ENCODE peak calls at places on chromosomes 13 and 19, in four cellular contexts. J is A549, O is GM12878, S is HepG2. D is an unnamed sample.

GRCh38 chr13:30453727-30454126 is 12.0 kb downstream of the HMGB1 start:
- ATAC-seq in O (peak; percentile 59), J (no peak), S (peak; percentile 12), D (no peak)

GRCh38 chr13:74082741-74083160 is 51.5 kb downstream of the KLF12 start:
- ATAC-seq in O (no peak), J (no peak), S (peak; percentile 93), D (no peak)

GRCh38 chr13:51500687-51501086 is 47.9 kb upstream of the INTS6 start:
- ATAC-seq in O (no peak), S (no peak), J (no peak), D (no peak)

GRCh38 chr19:11269408-11269807 is 7.1 kb upstream of the DOCK6 start:
- ATAC-seq in J (no peak), S (no peak), O (no peak), D (peak; percentile 4)

GRCh38 chr19:4624733-4625362 is 14.5 kb upstream of the TNFAIP8L1 start:
- ATAC-seq in S (peak; percentile 62), O (peak; percentile 64), J (peak; percentile 75), D (no peak)

GRCh38 chr13:82905071-82905470 is 977.2 kb downstream of the SLITRK1 start:
- ATAC-seq in S (no peak), J (no peak), O (no peak), D (no peak)

GRCh38 chr13:39536274-39536673 is 66.7 kb downstream of the LHFPL6 start:
- ATAC-seq in J (no peak), S (no peak), O (no peak), D (no peak)

GRCh38 chr19:28737021-28737525 is 475.9 kb downstream of the UQCRFS1 start:
- ATAC-seq in S (peak; percentile 69), O (no peak), J (no peak), D (no peak)

GRCh38 chr13:100659578-100659977 is 15.0 kb downstream of the TMTC4 start:
- ATAC-seq in S (no peak), O (no peak), J (no peak), D (no peak)

GRCh38 chr13:60032836-60033235 is 130.9 kb downstream of the DIAPH3 start:
- ATAC-seq in O (no peak), S (no peak), J (no peak), D (no peak)

GRCh38 chr19:49486232-49486631 is 1.2 kb upstream of the RPL13A start:
- ATAC-seq in J (no peak), S (no peak), O (no peak), D (no peak)

GRCh38 chr19:46737275-46737654 is 8.6 kb upstream of the FKRP start:
- ATAC-seq in J (no peak), O (no peak), S (no peak), D (no peak)

GRCh38 chr19:46733693-46734240 is 12.1 kb upstream of the FKRP start:
- ATAC-seq in J (no peak), O (no peak), S (no peak), D (no peak)

GRCh38 chr19:46737761-46738171 is 8.1 kb upstream of the FKRP start:
- ATAC-seq in O (no peak), S (no peak), J (no peak), D (no peak)

GRCh38 chr19:46739290-46739771 is 6.5 kb upstream of the FKRP start:
- ATAC-seq in S (no peak), O (no peak), J (no peak), D (peak; percentile 92)

DNA sequence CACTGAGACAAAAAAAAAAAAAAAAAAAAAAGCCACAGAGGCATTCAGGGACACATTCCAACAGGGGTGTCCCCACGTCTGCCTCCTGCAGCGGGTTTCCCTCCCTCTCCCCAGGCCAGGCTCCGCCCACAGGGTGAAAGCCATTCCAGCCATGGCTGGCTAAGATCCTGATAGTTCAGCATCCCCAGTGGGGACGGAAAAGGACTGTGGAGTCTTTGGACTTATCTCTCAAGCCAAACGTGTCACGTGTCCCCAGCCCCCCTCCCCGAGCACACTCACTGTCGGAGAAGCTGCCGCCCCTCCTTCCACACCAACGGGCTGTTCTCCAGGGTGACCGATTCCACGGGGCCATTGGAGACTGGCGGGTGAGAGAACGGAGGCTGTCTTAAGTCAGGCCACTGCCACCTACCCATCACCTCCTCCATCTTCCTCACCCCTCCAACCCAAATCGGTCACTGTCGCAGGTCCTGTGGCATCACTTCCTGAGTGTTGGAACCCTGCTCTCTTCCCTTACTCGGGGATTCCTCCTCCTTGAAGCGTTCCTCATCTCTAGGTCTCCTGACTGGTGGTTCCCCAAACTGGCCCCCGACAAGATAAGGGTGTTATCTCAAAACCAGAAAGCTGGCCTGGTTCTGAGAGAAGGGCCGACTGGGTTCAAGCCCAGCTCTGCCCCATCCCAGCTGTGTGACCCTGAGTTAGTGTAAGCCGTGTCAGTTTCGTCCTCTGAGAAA is 9.1 kb upstream of the FKRP start:
- ATAC-seq in S (peak; percentile 28), O (no peak), J (no peak), D (no peak)
- TF ChIP-seq EP300 in S (no peak), O (no peak), J (no peak), D (no peak)

DNA sequence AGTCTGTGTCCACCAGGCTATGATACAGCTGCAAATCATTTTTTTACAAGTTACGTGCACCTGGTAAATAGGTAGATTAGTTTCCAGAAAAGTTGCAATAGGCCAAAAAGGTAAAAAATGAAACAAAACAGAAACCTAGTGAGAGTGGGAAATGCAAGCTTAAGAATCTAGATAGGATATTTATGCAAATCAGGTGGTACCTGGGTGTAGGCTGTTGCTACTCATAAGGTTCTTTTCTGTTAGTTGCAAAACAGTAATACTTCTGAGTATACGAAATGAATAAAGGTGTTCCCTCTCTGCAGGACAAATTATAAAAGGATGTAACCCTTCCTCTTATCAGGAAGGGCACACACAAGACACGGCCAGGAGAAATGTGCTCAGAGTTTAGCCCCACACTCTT is 97.9 kb downstream of the UGGT2 start:
- ATAC-seq in O (peak; percentile 72), S (no peak), J (no peak), D (no peak)
- H3K27ac ChIP-seq in O (no peak overlapping the region), S (no peak overlapping the region), J (no peak overlapping the region), D (no peak overlapping the region)

DNA sequence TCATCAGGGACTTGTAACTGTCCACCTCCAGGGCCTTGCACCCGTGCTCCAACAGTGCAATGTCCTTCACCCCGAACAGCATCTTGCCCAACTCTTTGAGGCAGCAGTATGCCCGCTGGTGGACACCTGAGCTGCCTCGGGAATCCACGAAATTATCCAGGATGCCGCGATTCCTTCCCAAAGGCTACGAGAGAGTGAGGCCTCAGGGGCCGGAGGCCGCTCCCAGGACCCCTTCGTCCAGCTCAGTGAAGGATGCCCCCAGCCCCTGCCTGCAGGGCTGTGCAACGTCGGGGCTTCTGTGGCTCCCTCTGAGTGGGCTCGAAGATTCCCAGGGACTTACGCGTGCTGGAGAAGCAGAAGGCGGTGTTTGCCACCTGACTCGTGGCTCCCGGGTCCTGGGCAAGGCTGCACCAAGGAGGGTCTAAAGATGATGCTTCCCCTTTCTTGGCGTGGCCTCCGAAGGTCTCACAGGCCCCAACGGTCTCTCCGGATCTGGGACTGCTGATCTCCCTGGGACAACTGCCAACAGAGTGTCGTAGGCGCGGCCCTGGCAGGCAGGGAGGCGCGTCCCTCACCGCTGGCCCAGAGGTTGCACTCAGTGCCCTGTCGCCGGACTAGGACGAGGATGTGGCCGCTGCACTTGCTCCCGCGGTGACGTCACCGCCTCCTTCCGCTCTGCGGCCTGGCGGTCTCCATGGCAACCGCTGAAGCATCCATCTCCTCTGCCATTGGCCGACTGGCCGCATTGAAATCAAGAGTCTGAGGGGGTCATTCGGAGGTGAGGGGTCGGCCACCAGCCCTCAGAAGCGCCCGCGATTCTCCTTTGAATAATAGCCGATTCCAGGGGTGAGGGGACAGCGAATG is at the start of gene PNMA8C:
- ATAC-seq in O (peak; percentile 33), S (no peak), J (no peak), D (no peak)
- TF ChIP-seq EP300 in O (no peak), S (no peak), J (no peak), D (no peak)

GRCh38 chr13:93709511-93710244 is 483.1 kb downstream of the GPC6 start:
- ATAC-seq in S (no peak), J (no peak), O (no peak), D (no peak)
- H3K27ac ChIP-seq in S (no peak overlapping the region), J (no peak overlapping the region), O (no peak overlapping the region), D (no peak overlapping the region)

DNA sequence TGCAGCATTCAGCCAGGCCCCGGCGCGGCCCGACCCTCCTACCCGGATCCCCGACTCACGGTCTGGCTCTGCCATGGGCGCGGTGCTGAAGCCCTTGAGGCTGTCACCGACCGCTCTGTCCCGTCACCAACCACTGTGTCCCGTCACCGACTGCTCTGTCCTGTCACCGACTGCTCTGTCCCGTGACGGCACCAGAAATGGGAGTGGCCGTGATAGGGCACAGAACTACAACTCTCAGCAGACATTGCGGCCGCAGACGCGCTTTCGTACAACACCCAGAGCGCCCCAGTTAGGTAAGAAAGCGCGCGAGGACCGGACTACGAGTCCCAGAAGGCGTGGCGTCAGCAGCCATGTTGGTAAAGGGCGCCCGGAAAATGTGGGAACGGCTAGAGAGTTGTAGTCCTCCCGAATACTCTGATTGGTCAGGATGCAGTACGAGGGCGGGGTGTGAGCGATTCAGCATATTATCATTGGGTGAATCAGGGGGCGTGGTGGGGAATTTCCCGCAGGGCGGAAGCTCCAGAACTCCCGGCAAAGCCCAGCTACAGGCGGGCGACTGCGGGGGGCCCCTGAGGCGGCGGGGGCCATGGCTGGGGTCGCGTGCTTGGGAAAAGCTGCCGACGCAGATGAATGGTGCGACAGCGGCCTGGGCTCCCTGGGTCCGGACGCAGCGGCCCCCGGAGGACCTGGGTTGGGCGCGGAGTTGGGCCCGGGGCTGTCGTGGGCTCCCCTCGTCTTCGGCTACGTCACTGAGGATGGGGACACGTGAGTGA is at the start of the genes NFKBIB and SIRT2:
- ATAC-seq in S (peak; percentile 95), O (peak; percentile 96), J (peak; percentile 92), D (peak; percentile 98)
- TF ChIP-seq EP300 in S (no peak), O (no peak), J (no peak), D (no peak)